ENCODE peak calls at places on chromosomes 7 and 10, in nine cellular contexts. A is naive thymus-derived CD4-positive, alpha-beta T cell; V is pancreas; H is thoracic aorta; F is GM12865; U is upper lobe of right lung; Y is lung; I is left ventricle myocardium inferior; E is brain microvascular endothelial cell. O is an unnamed sample.

GRCh38 chr10:125370578-125370977 is 210.2 kb upstream of the CTBP2 start:
- DNase-seq in A (no peak), V (no peak), H (no peak), F (no peak), U (no peak), Y (no peak), I (no peak), E (no peak), O (no peak)

GRCh38 chr10:110918269-110918632 is 729 bp downstream of the BBIP1 start:
- DNase-seq in A (no peak), V (no peak), H (peak), F (no peak), U (peak), Y (peak), I (peak), E (peak), O (peak)

GRCh38 chr7:148915211-148915610 is 31.1 kb upstream of the EZH2 start:
- DNase-seq in A (no peak), V (no peak), H (no peak), F (no peak), U (no peak), Y (no peak), I (no peak), E (no peak), O (no peak)

GRCh38 chr10:66804911-66805310 is 120.9 kb upstream of the LRRTM3 start:
- DNase-seq in A (no peak), V (no peak), H (no peak), F (no peak), U (no peak), Y (no peak), I (no peak), E (peak), O (no peak)

GRCh38 chr7:143223784-143224183 is 1.9 kb downstream of the TAS2R40 start:
- DNase-seq in A (no peak), V (no peak), H (no peak), F (no peak), U (no peak), Y (no peak), I (no peak), E (no peak), O (no peak)

GRCh38 chr10:80535671-80536360 is 1.9 kb upstream of the SH2D4B start:
- DNase-seq in A (peak), V (peak), H (no peak), F (peak), U (peak), Y (peak), I (peak), E (no peak), O (peak)

GRCh38 chr10:68561804-68562649 is 1.9 kb downstream of the TET1 start:
- DNase-seq in A (no peak), V (no peak), H (no peak), F (no peak), U (no peak), Y (no peak), I (no peak), E (no peak), O (no peak)

GRCh38 chr7:105249216-105249615 is 139.5 kb downstream of the SRPK2 start:
- DNase-seq in A (no peak), V (no peak), H (no peak), F (no peak), U (no peak), Y (no peak), I (no peak), E (no peak), O (no peak)

GRCh38 chr7:39271386-39271785 is 293.7 kb downstream of the POU6F2 start:
- DNase-seq in A (no peak), V (peak), H (peak), F (no peak), U (peak), Y (peak), I (peak), E (peak), O (no peak)

GRCh38 chr7:118844748-118845147 is 620.2 kb downstream of the ANKRD7 start:
- DNase-seq in A (no peak), V (no peak), H (no peak), F (no peak), U (no peak), Y (no peak), I (no peak), E (no peak), O (no peak)

GRCh38 chr10:84654671-84655070 is 326.3 kb downstream of the CCSER2 start:
- DNase-seq in A (no peak), V (no peak), H (no peak), F (peak), U (no peak), Y (no peak), I (no peak), E (no peak), O (no peak)

GRCh38 chr10:541750-542371 is 147.6 kb downstream of the DIP2C start:
- DNase-seq in A (no peak), V (no peak), H (no peak), F (peak), U (no peak), Y (no peak), I (peak), E (no peak), O (no peak)

GRCh38 chr7:106915873-106916272 is 50.8 kb downstream of the PIK3CG start:
- DNase-seq in A (no peak), V (no peak), H (no peak), F (peak), U (no peak), Y (no peak), I (no peak), E (no peak), O (no peak)

GRCh38 chr10:34405611-34406462 is 409.3 kb downstream of the PARD3 start:
- DNase-seq in A (no peak), V (no peak), H (no peak), F (no peak), U (no peak), Y (no peak), I (no peak), E (no peak), O (no peak)

GRCh38 chr7:138565071-138565450 is 105.0 kb downstream of the TRIM24 start:
- DNase-seq in A (no peak), V (no peak), H (no peak), F (no peak), U (no peak), Y (no peak), I (no peak), E (no peak), O (no peak)

GRCh38 chr7:49261928-49262327 is 337.6 kb downstream of the CDC14C start:
- DNase-seq in A (no peak), V (no peak), H (no peak), F (no peak), U (no peak), Y (no peak), I (no peak), E (no peak), O (no peak)

GRCh38 chr7:149310113-149310836 is 48.3 kb downstream of the ZNF783 start:
- DNase-seq in A (no peak), V (no peak), H (no peak), F (peak), U (no peak), Y (no peak), I (no peak), E (peak), O (no peak)

GRCh38 chr10:70455213-70455630 is 13.7 kb upstream of the NODAL start:
- DNase-seq in A (no peak), V (no peak), H (no peak), F (no peak), U (no peak), Y (no peak), I (no peak), E (no peak), O (no peak)

GRCh38 chr7:30735631-30736030 is 16.3 kb upstream of the INMT start:
- DNase-seq in A (no peak), V (no peak), H (no peak), F (no peak), U (peak), Y (no peak), I (no peak), E (no peak), O (no peak)

GRCh38 chr7:47561715-47562446 is 20.0 kb downstream of the TNS3 start:
- DNase-seq in A (no peak), V (no peak), H (no peak), F (no peak), U (no peak), Y (no peak), I (no peak), E (no peak), O (no peak)

GRCh38 chr7:128697301-128697905 is 25.3 kb downstream of the GARIN1A start:
- DNase-seq in A (peak), V (peak), H (no peak), F (peak), U (no peak), Y (peak), I (peak), E (peak), O (peak)

GRCh38 chr10:61836888-61837747 is 64.4 kb upstream of the ARID5B start:
- DNase-seq in A (no peak), V (no peak), H (no peak), F (no peak), U (no peak), Y (no peak), I (no peak), E (no peak), O (no peak)

GRCh38 chr10:132627736-132628512 is 90.3 kb downstream of the INPP5A start:
- DNase-seq in A (no peak), V (peak), H (peak), F (no peak), U (peak), Y (no peak), I (peak), E (peak), O (peak)

GRCh38 chr10:122966879-122967278 is 12.9 kb upstream of the C10orf88 start:
- DNase-seq in A (no peak), V (no peak), H (no peak), F (no peak), U (no peak), Y (no peak), I (no peak), E (no peak), O (no peak)

GRCh38 chr7:81662531-81662930 is 107.3 kb downstream of the HGF start:
- DNase-seq in A (no peak), V (no peak), H (no peak), F (no peak), U (no peak), Y (no peak), I (no peak), E (no peak), O (no peak)

GRCh38 chr10:90451283-90451682 is 406.6 kb downstream of the HTR7 start:
- DNase-seq in A (no peak), V (no peak), H (no peak), F (no peak), U (no peak), Y (no peak), I (no peak), E (peak), O (no peak)

GRCh38 chr7:155490697-155491628 is 33.0 kb downstream of the EN2 start:
- DNase-seq in A (no peak), V (peak), H (no peak), F (peak), U (peak), Y (peak), I (peak), E (no peak), O (no peak)

GRCh38 chr10:20489961-20490360 is 407.1 kb downstream of the NEBL start:
- DNase-seq in A (no peak), V (no peak), H (no peak), F (no peak), U (no peak), Y (no peak), I (no peak), E (peak), O (no peak)

GRCh38 chr7:107613439-107613838 is 33.4 kb downstream of the BCAP29 start:
- DNase-seq in A (no peak), V (no peak), H (no peak), F (no peak), U (no peak), Y (no peak), I (no peak), E (no peak), O (no peak)

GRCh38 chr10:121702351-121703320 is 104.4 kb upstream of the FGFR2 start:
- DNase-seq in A (no peak), V (no peak), H (no peak), F (no peak), U (no peak), Y (no peak), I (no peak), E (peak), O (no peak)

GRCh38 chr7:47292832-47293309 is 289.0 kb downstream of the TNS3 start:
- DNase-seq in A (no peak), V (no peak), H (no peak), F (no peak), U (no peak), Y (no peak), I (no peak), E (peak), O (no peak)

GRCh38 chr10:3119796-3120459 is 52.6 kb downstream of the PFKP start:
- DNase-seq in A (no peak), V (no peak), H (no peak), F (peak), U (no peak), Y (no peak), I (no peak), E (no peak), O (no peak)

GRCh38 chr10:35667270-35667889 is 25.3 kb upstream of the FZD8 start:
- DNase-seq in A (no peak), V (no peak), H (no peak), F (no peak), U (no peak), Y (no peak), I (no peak), E (no peak), O (no peak)

GRCh38 chr10:14580933-14581332 is 193.8 kb downstream of the FAM107B start:
- DNase-seq in A (no peak), V (no peak), H (no peak), F (no peak), U (no peak), Y (no peak), I (no peak), E (no peak), O (no peak)

GRCh38 chr10:14579405-14579804 is 195.3 kb downstream of the FAM107B start:
- DNase-seq in A (no peak), V (no peak), H (no peak), F (no peak), U (no peak), Y (no peak), I (no peak), E (no peak), O (no peak)

GRCh38 chr10:14574885-14575284 is 199.8 kb downstream of the FAM107B start:
- DNase-seq in A (no peak), V (no peak), H (no peak), F (no peak), U (no peak), Y (no peak), I (no peak), E (no peak), O (no peak)

GRCh38 chr10:14581553-14581952 is 193.1 kb downstream of the FAM107B start:
- DNase-seq in A (no peak), V (no peak), H (no peak), F (no peak), U (no peak), Y (no peak), I (no peak), E (no peak), O (no peak)

GRCh38 chr10:14578060-14578952 is 196.4 kb downstream of the FAM107B start:
- DNase-seq in A (no peak), V (no peak), H (no peak), F (no peak), U (no peak), Y (no peak), I (no peak), E (peak), O (no peak)
- H3K4me3 ChIP-seq in A (no peak), V (peak), H (peak), F (no peak), U (peak), Y (no peak), I (peak), E (no peak), O (peak)

GRCh38 chr7:5652118-5652517 is 129.3 kb downstream of the RNF216 start:
- DNase-seq in A (no peak), V (no peak), H (no peak), F (no peak), U (no peak), Y (no peak), I (no peak), E (no peak), O (no peak)

GRCh38 chr7:5649658-5650057 is 131.8 kb downstream of the RNF216 start:
- DNase-seq in A (no peak), V (no peak), H (no peak), F (no peak), U (no peak), Y (no peak), I (no peak), E (no peak), O (no peak)

GRCh38 chr7:5643280-5643679 is 138.2 kb downstream of the RNF216 start:
- DNase-seq in A (no peak), V (no peak), H (no peak), F (no peak), U (no peak), Y (no peak), I (peak), E (peak), O (no peak)

GRCh38 chr7:5646846-5647245 is 134.6 kb downstream of the RNF216 start:
- DNase-seq in A (no peak), V (no peak), H (no peak), F (no peak), U (no peak), Y (no peak), I (no peak), E (no peak), O (no peak)

GRCh38 chr7:5647816-5648215 is 133.6 kb downstream of the RNF216 start:
- DNase-seq in A (no peak), V (no peak), H (no peak), F (no peak), U (no peak), Y (no peak), I (no peak), E (no peak), O (no peak)
- H3K4me3 ChIP-seq in A (no peak), V (no peak), H (no peak), F (no peak), U (no peak), Y (no peak), I (no peak), E (no peak), O (no peak)

GRCh38 chr10:124206616-124207015 is 113.2 kb upstream of the CHST15 start:
- DNase-seq in A (no peak), V (no peak), H (no peak), F (no peak), U (no peak), Y (no peak), I (no peak), E (no peak), O (no peak)

GRCh38 chr10:124205432-124205831 is 112.0 kb upstream of the CHST15 start:
- DNase-seq in A (no peak), V (no peak), H (no peak), F (no peak), U (no peak), Y (no peak), I (no peak), E (no peak), O (no peak)

GRCh38 chr10:124210263-124210662 is 116.9 kb upstream of the CHST15 start:
- DNase-seq in A (no peak), V (no peak), H (no peak), F (no peak), U (no peak), Y (no peak), I (no peak), E (no peak), O (no peak)

GRCh38 chr10:124204726-124205125 is 111.3 kb upstream of the CHST15 start:
- DNase-seq in A (no peak), V (no peak), H (no peak), F (no peak), U (no peak), Y (no peak), I (no peak), E (no peak), O (no peak)

GRCh38 chr10:124207391-124207790 is 114.0 kb upstream of the CHST15 start:
- DNase-seq in A (no peak), V (no peak), H (no peak), F (no peak), U (no peak), Y (no peak), I (no peak), E (no peak), O (no peak)
- H3K4me3 ChIP-seq in A (no peak), V (no peak), H (no peak), F (no peak), U (no peak), Y (no peak), I (no peak), E (no peak), O (no peak)

DNA sequence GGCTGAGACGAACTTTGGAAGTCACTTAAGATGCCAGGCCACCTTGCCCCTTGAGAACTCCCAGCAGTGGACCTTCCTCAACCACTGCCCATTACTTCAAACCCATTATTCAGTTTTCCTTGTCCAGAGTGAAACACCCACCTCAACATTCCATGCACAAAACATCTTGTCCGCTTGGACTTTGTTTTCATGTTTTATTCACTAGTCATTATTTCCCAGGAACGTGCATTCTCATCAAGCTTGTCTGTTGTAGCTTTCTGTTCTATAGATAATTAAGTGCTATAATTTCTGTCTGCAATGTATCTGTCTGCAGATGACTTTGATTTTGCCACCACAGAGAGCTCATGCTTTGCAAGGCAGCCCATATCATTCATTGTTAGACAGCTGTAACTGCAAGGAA is 117.3 kb downstream of the RAB18 start:
- DNase-seq in A (no peak), V (no peak), H (no peak), F (no peak), U (no peak), Y (no peak), I (no peak), E (no peak), O (no peak)
- H3K4me3 ChIP-seq in A (no peak), V (no peak), H (peak), F (no peak), U (no peak), Y (no peak), I (no peak), E (no peak), O (no peak)